ENCODE peak calls at places on chromosomes 12 and 14, in four cellular contexts. K, L, T and D are unnamed samples.

GRCh38 chr14:103628684-103629502 is at the start of gene KLC1:
- DNase-seq in K (peak), L (peak), T (peak), D (peak)

GRCh38 chr14:106080922-106081321 is 554.5 kb downstream of the TMEM121 start:
- DNase-seq in K (no peak), L (no peak), T (no peak), D (no peak)

GRCh38 chr14:91015435-91015834 is 45.0 kb downstream of the RPS6KA5 start:
- DNase-seq in K (no peak), L (no peak), T (no peak), D (no peak)

GRCh38 chr12:62123721-62124203 is 136.4 kb upstream of the USP15 start:
- DNase-seq in K (peak), L (no peak), T (peak), D (peak)

GRCh38 chr14:44339256-44339655 is 167.8 kb downstream of the FSCB start:
- DNase-seq in K (no peak), L (no peak), T (no peak), D (no peak)

GRCh38 chr12:29103539-29103974 is 45.5 kb upstream of the FAR2 start:
- DNase-seq in K (no peak), L (no peak), T (peak), D (no peak)

GRCh38 chr12:53869500-53869899 is 69.1 kb upstream of the HOXC13 start:
- DNase-seq in K (no peak), L (no peak), T (no peak), D (no peak)

GRCh38 chr12:122845041-122845864 is 10.0 kb downstream of the HIP1R start:
- DNase-seq in K (no peak), L (no peak), T (no peak), D (peak)

GRCh38 chr14:99786423-99787051 is 6.7 kb upstream of the EML1 start:
- DNase-seq in K (no peak), L (no peak), T (no peak), D (no peak)

GRCh38 chr14:34257505-34257904 is 204.5 kb downstream of the SPTSSA start:
- DNase-seq in K (no peak), L (no peak), T (no peak), D (no peak)

GRCh38 chr14:51020024-51020710 is 74.7 kb downstream of the TRIM9 start:
- DNase-seq in K (peak), L (no peak), T (no peak), D (peak)

GRCh38 chr14:94521375-94522114 is 12.3 kb upstream of the SERPINA12 start:
- DNase-seq in K (no peak), L (no peak), T (no peak), D (no peak)

GRCh38 chr14:47674148-47674545 is 1.3 kb downstream of the MDGA2 start:
- DNase-seq in K (peak), L (peak), T (no peak), D (no peak)

GRCh38 chr12:53205747-53206146 is 1.3 kb downstream of the ITGB7 start:
- DNase-seq in K (peak), L (no peak), T (no peak), D (no peak)

GRCh38 chr12:1590083-1590979 is 4.0 kb downstream of the FBXL14 start:
- DNase-seq in K (peak), L (no peak), T (no peak), D (peak)

GRCh38 chr14:100239200-100239839 is 376 bp downstream of the YY1 start:
- DNase-seq in K (no peak), L (no peak), T (no peak), D (no peak)

GRCh38 chr12:114045333-114045732 is 79.2 kb upstream of the RBM19 start:
- DNase-seq in K (peak), L (no peak), T (no peak), D (no peak)

GRCh38 chr12:122206111-122206881 is 2.8 kb downstream of the B3GNT4 start:
- DNase-seq in K (no peak), L (no peak), T (no peak), D (peak)

GRCh38 chr14:88985654-88986053 is 161.2 kb downstream of the TTC8 start:
- DNase-seq in K (no peak), L (peak), T (no peak), D (no peak)

GRCh38 chr12:108518101-108518715 is 3.1 kb downstream of the FICD start:
- DNase-seq in K (no peak), L (no peak), T (no peak), D (no peak)

GRCh38 chr12:45348311-45348710 is 132.4 kb downstream of the ANO6 start:
- DNase-seq in K (no peak), L (no peak), T (no peak), D (no peak)

GRCh38 chr12:66129934-66130266 is 650 bp downstream of the LLPH start:
- DNase-seq in K (peak), L (no peak), T (no peak), D (no peak)

GRCh38 chr14:68928770-68929550 is 50.1 kb downstream of the ACTN1 start:
- DNase-seq in K (no peak), L (no peak), T (no peak), D (no peak)

GRCh38 chr14:35287481-35288013 is 4.6 kb upstream of the PSMA6 start:
- DNase-seq in K (no peak), L (no peak), T (no peak), D (no peak)

GRCh38 chr12:93622485-93622884 is 50.0 kb downstream of the SOCS2 start:
- DNase-seq in K (peak), L (no peak), T (no peak), D (no peak)

GRCh38 chr12:34396861-34397590 is 374.7 kb downstream of the ALG10 start:
- DNase-seq in K (peak), L (no peak), T (no peak), D (no peak)

GRCh38 chr12:9049520-9050133 is 60.3 kb downstream of the KLRG1 start:
- DNase-seq in K (peak), L (no peak), T (no peak), D (peak)

GRCh38 chr14:50045039-50045711 is 71.2 kb downstream of the VCPKMT start:
- DNase-seq in K (peak), L (no peak), T (peak), D (no peak)

GRCh38 chr12:106070611-106071010 is 68.1 kb downstream of the NUAK1 start:
- DNase-seq in K (no peak), L (no peak), T (no peak), D (no peak)

GRCh38 chr14:30440986-30441385 is 118.0 kb upstream of the G2E3 start:
- DNase-seq in K (peak), L (no peak), T (no peak), D (peak)

GRCh38 chr14:86787782-86788181 is 1205.2 kb downstream of the GALC start:
- DNase-seq in K (no peak), L (peak), T (no peak), D (no peak)

GRCh38 chr12:110641512-110641911 is 27.6 kb downstream of the TCTN1 start:
- DNase-seq in K (no peak), L (peak), T (no peak), D (no peak)

GRCh38 chr12:30201301-30202160 is 417.8 kb upstream of the TMTC1 start:
- DNase-seq in K (no peak), L (no peak), T (no peak), D (no peak)

GRCh38 chr14:102445066-102445465 is 64.5 kb downstream of the ANKRD9 start:
- DNase-seq in K (no peak), L (no peak), T (no peak), D (no peak)

GRCh38 chr14:95332641-95333040 is 12.9 kb upstream of the CLMN start:
- DNase-seq in K (no peak), L (no peak), T (no peak), D (no peak)

GRCh38 chr12:56720696-56721615 is 4.1 kb downstream of the NACA start:
- DNase-seq in K (no peak), L (no peak), T (no peak), D (no peak)

GRCh38 chr14:35140718-35141581 is 18.6 kb downstream of the PRORP start:
- DNase-seq in K (peak), L (no peak), T (no peak), D (peak)

GRCh38 chr12:90974286-90974685 is 19.3 kb upstream of the CCER1 start:
- DNase-seq in K (peak), L (no peak), T (no peak), D (no peak)

GRCh38 chr12:119699199-119699765 is 31.3 kb downstream of the PRKAB1 start:
- DNase-seq in K (peak), L (no peak), T (no peak), D (peak)

GRCh38 chr12:41250748-41251147 is 62.6 kb downstream of the PDZRN4 start:
- DNase-seq in K (no peak), L (no peak), T (no peak), D (no peak)